ENCODE peak calls at places on chromosome 10, in eight cellular contexts. S is body of pancreas, V is HCT116, R is IMR-90, O is heart left ventricle, L is HepG2, Y is right lobe of liver, P is A549. M is an unnamed sample.

GRCh38 chr10:73873843-73874215 is 526 bp downstream of the CAMK2G start:
- ATAC-seq in P (no peak), V (peak), L (no peak), Y (no peak), O (no peak), R (peak), S (no peak), M (peak)

GRCh38 chr10:62610649-62611229 is 193.8 kb upstream of the ADO start:
- ATAC-seq in V (peak), S (no peak), Y (peak), P (peak), O (no peak), R (peak), L (peak), M (no peak)

GRCh38 chr10:80462986-80463741 is 9.1 kb downstream of the TSPAN14 start:
- ATAC-seq in O (no peak), Y (no peak), S (no peak), V (no peak), L (no peak), P (no peak), R (peak), M (no peak)

GRCh38 chr10:126504051-126504760 is 115.9 kb upstream of the ADAM12 start:
- ATAC-seq in O (no peak), S (peak), R (peak), L (peak), Y (peak), P (peak), V (peak), M (no peak)

GRCh38 chr10:129812398-129812797 is 151.7 kb downstream of the EBF3 start:
- ATAC-seq in L (no peak), S (no peak), P (no peak), O (no peak), V (no peak), R (no peak), Y (peak), M (no peak)

GRCh38 chr10:34200355-34200901 is 614.7 kb downstream of the PARD3 start:
- ATAC-seq in Y (no peak), R (no peak), S (no peak), P (no peak), V (no peak), L (no peak), O (no peak), M (no peak)

GRCh38 chr10:454860-455259 is 234.6 kb downstream of the DIP2C start:
- ATAC-seq in O (peak), V (peak), P (peak), R (peak), L (peak), Y (peak), S (peak), M (peak)

GRCh38 chr10:119776536-119776935 is 50.7 kb downstream of the INPP5F start:
- ATAC-seq in S (no peak), L (no peak), O (no peak), V (no peak), P (no peak), R (peak), Y (no peak), M (no peak)

GRCh38 chr10:107952649-107953589 is 788.4 kb upstream of the SORCS1 start:
- ATAC-seq in Y (no peak), O (no peak), P (no peak), L (no peak), V (no peak), R (no peak), S (no peak), M (no peak)

GRCh38 chr10:116848912-116849270 is 408 bp upstream of the ENO4 start:
- ATAC-seq in P (peak), V (peak), Y (peak), O (no peak), S (peak), R (peak), L (peak), M (no peak)

GRCh38 chr10:57657164-57657765 is 610.4 kb downstream of the IPMK start:
- ATAC-seq in V (peak), S (peak), P (peak), O (no peak), L (peak), Y (peak), R (peak), M (no peak)

GRCh38 chr10:60977161-60978128 is 33.5 kb upstream of the RHOBTB1 start:
- ATAC-seq in V (no peak), L (peak), R (no peak), O (no peak), S (peak), Y (peak), P (peak), M (no peak)

GRCh38 chr10:11163990-11164805 is 146.5 kb downstream of the CELF2 start:
- ATAC-seq in O (peak), Y (no peak), L (no peak), R (no peak), S (no peak), V (no peak), P (no peak), M (no peak)
- H3K4me3 ChIP-seq in O (peak), Y (no peak), L (no peak), R (no peak), S (no peak), V (no peak), P (no peak), M (peak)

DNA sequence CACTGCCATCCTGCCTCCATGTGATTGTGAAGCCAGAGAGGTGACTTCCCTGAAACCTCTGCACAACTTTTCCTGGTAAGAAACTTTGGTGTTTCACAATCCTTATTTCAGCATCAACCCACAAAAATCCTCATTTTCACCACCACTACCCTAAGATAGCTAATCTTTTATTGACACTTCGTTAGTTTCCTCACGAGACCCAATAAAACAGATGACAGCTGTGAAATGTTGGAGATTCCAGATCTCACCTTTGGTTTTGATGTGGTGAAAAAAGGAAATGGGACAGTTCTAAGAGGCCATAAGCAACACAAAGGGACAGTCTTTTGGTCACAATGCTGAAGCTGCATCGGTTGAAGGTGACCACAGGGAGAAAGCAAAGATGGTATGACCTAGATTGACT is 60.0 kb upstream of the TM9SF3 start:
- ATAC-seq in V (no peak), Y (peak), L (no peak), S (no peak), R (no peak), O (no peak), P (no peak), M (no peak)
- TF ChIP-seq CTCF in V (no peak), Y (no peak), L (no peak), S (no peak), R (no peak), O (no peak), P (no peak), M (no peak)

DNA sequence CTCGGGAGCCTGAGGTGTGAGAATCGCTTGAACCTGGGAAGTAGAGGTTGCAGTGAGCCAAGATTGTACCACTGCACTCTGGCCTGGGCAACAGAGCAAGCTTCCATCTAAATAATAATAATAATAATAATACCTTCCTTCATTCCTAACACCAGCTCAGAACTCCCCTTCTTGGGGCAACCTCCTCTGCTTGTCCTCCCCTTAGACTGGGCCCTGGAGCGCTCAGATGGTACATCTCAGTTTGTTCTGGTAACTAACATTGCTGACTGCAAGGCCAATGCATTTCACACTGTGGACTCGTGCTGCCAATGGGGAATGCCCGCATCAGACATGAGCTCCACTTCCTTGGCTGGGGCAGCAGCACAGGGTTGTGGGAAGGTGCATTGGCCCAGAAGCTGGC is 77.6 kb downstream of the C10orf105 start:
- ATAC-seq in L (no peak), V (no peak), O (no peak), P (no peak), R (no peak), S (no peak), Y (no peak), M (no peak)
- TF ChIP-seq POLR2A in L (no peak), V (no peak), O (no peak), P (no peak), R (no peak), S (no peak), Y (no peak), M (no peak)

DNA sequence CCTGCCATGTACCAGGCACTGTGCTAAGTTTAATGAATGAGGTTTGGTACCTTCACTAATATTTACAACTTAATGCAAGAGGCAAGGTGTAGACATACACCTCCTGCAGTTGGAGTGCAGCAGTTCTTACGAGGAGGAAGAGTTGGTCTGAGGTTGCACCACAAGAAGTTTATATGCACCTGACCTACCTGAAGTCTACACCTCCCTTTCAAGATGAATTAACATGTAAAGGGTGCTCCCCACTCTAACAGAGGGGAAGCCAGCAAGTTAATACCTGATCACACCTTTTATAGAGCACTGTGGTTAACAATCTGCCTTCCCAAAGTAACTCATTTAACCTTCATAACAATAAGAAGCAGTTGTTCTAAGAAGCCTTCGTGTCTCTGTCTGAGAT is 120.0 kb downstream of the LYZL1 start:
- ATAC-seq in Y (no peak), V (no peak), S (peak), O (no peak), L (peak), P (no peak), R (no peak), M (no peak)
- H3K4me3 ChIP-seq in Y (peak), V (peak), S (no peak), O (peak), L (peak), P (peak), R (peak), M (peak)

GRCh38 chr10:77962350-77963146 is 36.0 kb upstream of the DLG5 start:
- ATAC-seq in L (peak), R (no peak), O (no peak), S (no peak), P (peak), V (no peak), Y (no peak), M (no peak)

GRCh38 chr10:77961668-77962067 is 35.1 kb upstream of the DLG5 start:
- ATAC-seq in V (no peak), S (no peak), Y (no peak), O (no peak), L (no peak), P (no peak), R (no peak), M (no peak)

GRCh38 chr10:77959384-77959783 is 32.8 kb upstream of the DLG5 start:
- ATAC-seq in S (no peak), Y (no peak), R (no peak), O (no peak), V (no peak), P (no peak), L (no peak), M (peak)

GRCh38 chr10:77960829-77961329 is 34.3 kb upstream of the DLG5 start:
- ATAC-seq in L (no peak), O (no peak), S (no peak), P (no peak), V (no peak), R (no peak), Y (no peak), M (no peak)

GRCh38 chr10:77959887-77960286 is 33.3 kb upstream of the DLG5 start:
- ATAC-seq in P (peak), S (no peak), L (no peak), Y (no peak), R (no peak), V (no peak), O (no peak), M (peak)
- TF ChIP-seq CTCF in P (no peak), S (no peak), L (no peak), Y (no peak), R (no peak), V (no peak), O (no peak), M (no peak)

DNA sequence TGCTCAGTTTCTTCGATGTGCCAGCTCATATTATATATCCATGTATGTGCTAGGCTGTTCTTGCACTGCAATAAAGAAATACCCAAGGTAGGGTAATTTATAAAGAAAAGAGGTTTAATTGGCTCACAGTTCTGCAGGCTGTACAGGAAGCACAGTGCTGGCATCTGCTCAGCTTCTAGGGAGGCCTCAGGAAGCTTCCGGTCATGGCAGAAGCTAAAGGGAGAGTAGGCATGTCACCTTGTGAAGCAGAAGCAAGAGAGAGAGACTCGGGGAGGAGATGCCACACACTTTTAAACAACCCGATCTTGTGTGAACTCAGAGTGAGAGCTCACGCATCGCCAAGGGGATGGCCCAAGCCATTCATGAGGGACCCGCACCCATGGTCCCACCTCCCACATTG is 13.8 kb upstream of the ECHDC3 start:
- ATAC-seq in R (no peak), L (no peak), V (no peak), S (no peak), P (no peak), O (no peak), Y (no peak), M (no peak)
- TF ChIP-seq POLR2A in R (no peak), L (no peak), V (no peak), S (no peak), P (no peak), O (no peak), Y (no peak), M (no peak)